ENCODE peak calls at places on chromosomes 2 and 18, in eight cellular contexts. S is activated effector memory CD4-positive, alpha-beta T cell treated with anti-CD3 and anti-CD28 coated beads, Interleukin-2, amount 50 U/mL, for 16 hours; C is adrenal gland; V is ecto neural progenitor cell; Z is activated T-cell treated with anti-CD3 and anti-CD28 coated beads, Interleukin-2, amount 50 U/mL, for 72 hours; A is AG20443; D is HT1080; J is sciatic nerve. H is an unnamed sample.

GRCh38 chr18:73164430-73164829 is 296.6 kb upstream of the NETO1 start:
- DNase-seq in D (no peak), Z (no peak), V (no peak), J (no peak), A (no peak), S (no peak), C (no peak), H (no peak)

GRCh38 chr2:96698221-96698861 is 41.5 kb downstream of the LMAN2L start:
- DNase-seq in D (no peak), V (no peak), A (no peak), C (no peak), J (no peak), S (peak), Z (no peak), H (no peak)

GRCh38 chr2:200888719-200889625 is at the start of the genes NIF3L1 and PPIL3:
- DNase-seq in A (peak), S (peak), J (peak), Z (peak), D (peak), V (peak), C (peak), H (peak)

GRCh38 chr18:40868110-40868858 is 1086.8 kb upstream of the PIK3C3 start:
- DNase-seq in A (peak), Z (no peak), V (no peak), S (no peak), C (no peak), J (no peak), D (peak), H (no peak)

GRCh38 chr2:189276277-189276676 is 96.7 kb upstream of the COL5A2 start:
- DNase-seq in V (no peak), J (no peak), S (no peak), D (peak), C (no peak), A (no peak), Z (no peak), H (no peak)

GRCh38 chr2:112493858-112494648 is 12.1 kb downstream of the TTL start:
- DNase-seq in A (peak), C (no peak), Z (no peak), S (no peak), D (peak), V (no peak), J (no peak), H (no peak)

GRCh38 chr2:233940376-233941276 is 23.5 kb downstream of the TRPM8 start:
- DNase-seq in C (no peak), D (no peak), V (no peak), S (no peak), A (no peak), J (no peak), Z (no peak), H (no peak)

GRCh38 chr2:57701391-57701791 is 345.2 kb upstream of the VRK2 start:
- DNase-seq in J (no peak), D (no peak), A (peak), Z (no peak), C (no peak), S (no peak), V (no peak), H (no peak)

GRCh38 chr2:146540271-146540932 is 1304.4 kb upstream of the ACVR2A start:
- DNase-seq in Z (no peak), V (no peak), D (no peak), S (no peak), C (no peak), J (no peak), A (no peak), H (no peak)

GRCh38 chr2:108271691-108272253 is 16.9 kb upstream of the SULT1C2 start:
- DNase-seq in J (peak), Z (no peak), D (peak), C (no peak), S (no peak), A (peak), V (no peak), H (no peak)

GRCh38 chr2:65199891-65200290 is 27.7 kb upstream of the ACTR2 start:
- DNase-seq in Z (no peak), J (no peak), S (no peak), C (peak), V (no peak), D (no peak), A (peak), H (no peak)

GRCh38 chr2:37243435-37243834 is 12.0 kb downstream of the NDUFAF7 start:
- DNase-seq in A (no peak), V (no peak), Z (no peak), S (no peak), D (no peak), C (no peak), J (no peak), H (no peak)

GRCh38 chr2:33848486-33848885 is 249.4 kb upstream of the FAM98A start:
- DNase-seq in Z (no peak), A (peak), S (no peak), V (no peak), D (peak), J (no peak), C (no peak), H (no peak)

GRCh38 chr2:231933916-231934401 is 7.8 kb upstream of the NPPC start:
- DNase-seq in A (peak), J (peak), C (no peak), V (no peak), S (no peak), D (no peak), Z (no peak), H (no peak)

GRCh38 chr18:675307-675706 is 17.9 kb downstream of the TYMS start:
- DNase-seq in J (no peak), D (no peak), V (no peak), S (no peak), A (no peak), Z (no peak), C (no peak), H (no peak)

GRCh38 chr18:48639772-48640432 is 101.1 kb downstream of the CTIF start:
- DNase-seq in Z (no peak), A (no peak), S (no peak), C (no peak), J (no peak), V (no peak), D (no peak), H (no peak)

GRCh38 chr2:99079226-99079625 is 62.3 kb upstream of the C2orf15 start:
- DNase-seq in J (no peak), D (peak), A (no peak), Z (no peak), V (no peak), S (no peak), C (no peak), H (no peak)

GRCh38 chr2:86764661-86765307 is 25.9 kb downstream of the CD8A start:
- DNase-seq in Z (peak), V (no peak), S (no peak), J (no peak), C (no peak), D (peak), A (peak), H (no peak)

GRCh38 chr2:207418422-207418821 is 111.3 kb upstream of the CREB1 start:
- DNase-seq in J (no peak), D (no peak), V (no peak), Z (no peak), A (no peak), C (no peak), S (no peak), H (no peak)

GRCh38 chr2:132670961-132671781 is 1.2 kb upstream of the LYPD1 start:
- DNase-seq in C (no peak), S (no peak), D (peak), A (peak), J (no peak), Z (no peak), V (peak), H (no peak)

GRCh38 chr18:78713064-78713463 is 266.6 kb upstream of the SALL3 start:
- DNase-seq in Z (no peak), S (peak), C (no peak), D (no peak), A (no peak), V (peak), J (peak), H (no peak)

GRCh38 chr2:71513721-71514120 is 60.4 kb downstream of the DYSF start:
- DNase-seq in J (no peak), D (no peak), C (no peak), Z (no peak), S (no peak), V (no peak), A (no peak), H (no peak)

GRCh38 chr2:145017149-145017548 is 497.2 kb upstream of the ZEB2 start:
- DNase-seq in J (no peak), A (no peak), Z (no peak), V (no peak), D (no peak), S (no peak), C (no peak), H (no peak)

GRCh38 chr2:127216105-127216504 is 4.0 kb downstream of the CYP27C1 start:
- DNase-seq in V (no peak), Z (no peak), C (no peak), S (no peak), J (no peak), D (no peak), A (no peak), H (no peak)

GRCh38 chr2:173415663-173416469 is 61.2 kb downstream of the CDCA7 start:
- DNase-seq in V (peak), A (no peak), C (no peak), Z (no peak), S (no peak), J (no peak), D (no peak), H (no peak)

GRCh38 chr18:59902180-59902992 is 2.6 kb downstream of the PMAIP1 start:
- DNase-seq in J (no peak), V (no peak), A (no peak), S (no peak), Z (peak), D (peak), C (no peak), H (no peak)

GRCh38 chr2:201860541-201861154 is 54.3 kb downstream of the CDK15 start:
- DNase-seq in J (no peak), V (peak), A (peak), Z (peak), D (peak), S (peak), C (peak), H (no peak)

GRCh38 chr18:55838841-55839240 is 250.8 kb upstream of the TCF4 start:
- DNase-seq in V (no peak), A (peak), C (no peak), Z (no peak), D (peak), S (no peak), J (no peak), H (no peak)

GRCh38 chr2:177211602-177212105 is 940 bp upstream of the HNRNPA3 start:
- DNase-seq in J (no peak), A (peak), Z (no peak), V (no peak), C (no peak), S (no peak), D (no peak), H (no peak)